ENCODE peak calls at places on chromosomes 11 and 22, in five cellular contexts. One of them, this sample, is unnamed. For H3K4me1, the result is how much of the 10 kb centered on the place peaks cover.

GRCh38 chr22:49355206-49355920 is 472.3 kb downstream of the BRD1 start:
- DNase-seq in stomach: peak
- DNase-seq in heart left ventricle: no peak
- DNase-seq in ovary: no peak
- DNase-seq in K562: no peak
- DNase-seq in this sample: no peak

GRCh38 chr11:15276616-15277015 is 161.9 kb downstream of the INSC start:
- DNase-seq in stomach: no peak
- DNase-seq in heart left ventricle: no peak
- DNase-seq in ovary: no peak
- DNase-seq in K562: no peak
- DNase-seq in this sample: no peak

GRCh38 chr22:34800265-34800664 is 265.7 kb upstream of the ISX start:
- DNase-seq in stomach: no peak
- DNase-seq in heart left ventricle: peak
- DNase-seq in ovary: peak
- DNase-seq in K562: no peak
- DNase-seq in this sample: no peak

GRCh38 chr11:91158901-91159537 is 936.2 kb upstream of the CHORDC1 start:
- DNase-seq in stomach: no peak
- DNase-seq in heart left ventricle: no peak
- DNase-seq in ovary: no peak
- DNase-seq in K562: no peak
- DNase-seq in this sample: no peak

GRCh38 chr22:40436460-40437431 is 66.4 kb downstream of the SGSM3 start:
- DNase-seq in stomach: no peak
- DNase-seq in heart left ventricle: no peak
- DNase-seq in ovary: peak
- DNase-seq in K562: peak
- DNase-seq in this sample: peak

GRCh38 chr11:76629853-76630599 is 40.5 kb downstream of the LRRC32 start:
- DNase-seq in stomach: peak
- DNase-seq in heart left ventricle: peak
- DNase-seq in ovary: peak
- DNase-seq in K562: peak
- DNase-seq in this sample: no peak

GRCh38 chr22:24513706-24514240 is 18.6 kb downstream of the UPB1 start:
- DNase-seq in stomach: no peak
- DNase-seq in heart left ventricle: no peak
- DNase-seq in ovary: no peak
- DNase-seq in K562: no peak
- DNase-seq in this sample: no peak

GRCh38 chr22:31501738-31502137 is 5.4 kb downstream of the SFI1 start:
- DNase-seq in stomach: no peak
- DNase-seq in heart left ventricle: no peak
- DNase-seq in ovary: no peak
- DNase-seq in K562: no peak
- DNase-seq in this sample: no peak

GRCh38 chr11:107669156-107669740 is 42.6 kb downstream of the SLN start:
- DNase-seq in stomach: no peak
- DNase-seq in heart left ventricle: no peak
- DNase-seq in ovary: no peak
- DNase-seq in K562: no peak
- DNase-seq in this sample: no peak

GRCh38 chr11:6022954-6023353 is 7.6 kb downstream of the OR56A1 start:
- DNase-seq in stomach: no peak
- DNase-seq in heart left ventricle: peak
- DNase-seq in ovary: no peak
- DNase-seq in K562: peak
- DNase-seq in this sample: peak

GRCh38 chr11:128824199-128825049 is 42.7 kb downstream of the KCNJ1 start:
- DNase-seq in stomach: no peak
- DNase-seq in heart left ventricle: peak
- DNase-seq in ovary: peak
- DNase-seq in K562: no peak
- DNase-seq in this sample: no peak

GRCh38 chr11:1771273-1771672 is 7.5 kb upstream of the CTSD start:
- DNase-seq in stomach: peak
- DNase-seq in heart left ventricle: no peak
- DNase-seq in ovary: no peak
- DNase-seq in K562: no peak
- DNase-seq in this sample: no peak

GRCh38 chr11:80285076-80285790 is 844.4 kb upstream of the TENM4 start:
- DNase-seq in stomach: no peak
- DNase-seq in heart left ventricle: no peak
- DNase-seq in ovary: no peak
- DNase-seq in K562: no peak
- DNase-seq in this sample: no peak

GRCh38 chr22:50271519-50271970 is 1.4 kb upstream of the MAPK11 start:
- DNase-seq in stomach: peak
- DNase-seq in heart left ventricle: peak
- DNase-seq in ovary: peak
- DNase-seq in K562: peak
- DNase-seq in this sample: peak

GRCh38 chr11:108241370-108242037 is 18.6 kb downstream of the ATM start:
- DNase-seq in stomach: no peak
- DNase-seq in heart left ventricle: no peak
- DNase-seq in ovary: no peak
- DNase-seq in K562: no peak
- DNase-seq in this sample: no peak

GRCh38 chr11:45212566-45213315 is 66.3 kb downstream of the PRDM11 start:
- DNase-seq in stomach: no peak
- DNase-seq in heart left ventricle: no peak
- DNase-seq in ovary: no peak
- DNase-seq in K562: peak
- DNase-seq in this sample: no peak
- H3K4me1 ChIP-seq in stomach: under half
- H3K4me1 ChIP-seq in heart left ventricle: under half
- H3K4me1 ChIP-seq in ovary: under half
- H3K4me1 ChIP-seq in K562: under half
- H3K4me1 ChIP-seq in this sample: under half

DNA sequence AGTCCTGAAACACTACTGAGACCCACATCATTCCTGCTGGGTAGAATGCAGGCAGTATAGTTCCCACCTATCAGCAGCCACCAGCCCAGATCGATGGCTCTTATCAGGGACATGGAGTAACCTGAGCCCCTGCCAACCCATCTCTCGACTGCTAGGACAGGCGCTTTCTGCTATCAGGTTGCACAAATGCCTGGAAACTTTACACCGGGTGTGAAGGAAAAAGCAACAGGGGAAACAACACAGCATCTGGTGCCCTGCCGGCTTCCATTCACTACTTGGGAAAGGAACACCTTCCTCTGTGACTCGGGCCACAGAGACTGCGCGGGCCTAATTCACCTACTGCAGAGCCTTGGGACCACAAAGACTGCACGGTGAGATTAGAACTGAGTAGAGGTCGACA is 18.5 kb downstream of the RBFOX2 start:
- DNase-seq in stomach: no peak
- DNase-seq in heart left ventricle: no peak
- DNase-seq in ovary: no peak
- DNase-seq in K562: peak
- DNase-seq in this sample: no peak
- H3K27ac ChIP-seq in stomach: peak
- H3K27ac ChIP-seq in heart left ventricle: no peak
- H3K27ac ChIP-seq in ovary: no peak
- H3K27ac ChIP-seq in K562: no peak
- H3K27ac ChIP-seq in this sample: peak

DNA sequence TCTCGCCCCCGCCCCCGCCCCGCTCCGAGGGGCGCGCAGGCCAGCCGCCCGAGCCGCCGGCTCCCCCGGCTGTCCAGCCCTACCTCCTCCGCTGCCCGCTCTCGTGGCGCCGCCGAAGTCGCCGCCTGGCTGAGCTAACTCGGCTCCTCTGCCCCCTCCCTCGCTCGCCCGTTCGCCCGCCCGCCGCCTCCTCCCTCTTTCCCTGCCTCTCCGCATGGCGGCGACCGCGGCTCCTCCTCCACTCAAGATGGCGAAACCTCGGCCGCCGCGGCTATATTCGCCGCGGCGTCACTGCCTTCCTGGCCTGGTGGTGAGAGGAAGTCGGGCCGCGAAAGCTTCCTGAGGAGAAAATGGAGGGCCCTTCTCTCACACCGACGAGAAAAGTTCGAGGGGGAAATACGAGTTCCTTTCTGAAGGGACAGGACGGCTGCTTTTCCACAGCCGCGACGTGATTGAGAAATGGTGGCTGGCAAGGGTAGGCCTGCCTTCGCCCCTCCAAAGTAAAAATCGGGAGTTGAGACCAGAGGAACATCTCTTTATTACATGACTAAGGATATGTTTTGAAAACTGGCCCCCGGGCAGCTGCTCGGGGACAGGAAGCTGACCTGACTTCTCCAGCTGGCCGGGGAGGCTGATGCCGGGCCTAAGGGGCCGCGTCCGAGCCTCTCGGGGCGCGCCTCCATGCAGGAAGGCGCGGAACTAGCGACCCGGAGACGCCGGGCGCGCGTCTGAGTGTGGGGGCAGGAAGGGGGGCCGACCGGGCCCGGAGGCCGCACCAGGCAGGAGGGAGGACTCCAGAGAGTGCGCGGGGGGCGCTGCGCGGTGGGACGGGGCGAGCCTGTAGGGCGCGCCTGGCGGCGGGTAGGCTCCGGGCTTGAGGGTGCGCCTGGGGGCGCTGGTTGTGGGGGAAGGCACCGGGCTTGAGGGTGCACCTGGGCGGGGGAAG is at the start of gene DDX6:
- DNase-seq in stomach: peak
- DNase-seq in heart left ventricle: peak
- DNase-seq in ovary: peak
- DNase-seq in K562: peak
- DNase-seq in this sample: peak
- TF ChIP-seq CTCF in stomach: no peak
- TF ChIP-seq CTCF in heart left ventricle: no peak
- TF ChIP-seq CTCF in ovary: peak
- TF ChIP-seq CTCF in K562: peak
- TF ChIP-seq CTCF in this sample: peak

GRCh38 chr11:44960200-44960845 is 9.6 kb upstream of the TP53I11 start:
- DNase-seq in stomach: no peak
- DNase-seq in heart left ventricle: no peak
- DNase-seq in ovary: no peak
- DNase-seq in K562: no peak
- DNase-seq in this sample: no peak

GRCh38 chr11:44957051-44957515 is 6.4 kb upstream of the TP53I11 start:
- DNase-seq in stomach: no peak
- DNase-seq in heart left ventricle: no peak
- DNase-seq in ovary: peak
- DNase-seq in K562: no peak
- DNase-seq in this sample: no peak

GRCh38 chr11:44959064-44959463 is 8.4 kb upstream of the TP53I11 start:
- DNase-seq in stomach: no peak
- DNase-seq in heart left ventricle: no peak
- DNase-seq in ovary: no peak
- DNase-seq in K562: no peak
- DNase-seq in this sample: no peak

GRCh38 chr11:44955019-44955738 is 4.5 kb upstream of the TP53I11 start:
- DNase-seq in stomach: peak
- DNase-seq in heart left ventricle: peak
- DNase-seq in ovary: peak
- DNase-seq in K562: peak
- DNase-seq in this sample: no peak

DNA sequence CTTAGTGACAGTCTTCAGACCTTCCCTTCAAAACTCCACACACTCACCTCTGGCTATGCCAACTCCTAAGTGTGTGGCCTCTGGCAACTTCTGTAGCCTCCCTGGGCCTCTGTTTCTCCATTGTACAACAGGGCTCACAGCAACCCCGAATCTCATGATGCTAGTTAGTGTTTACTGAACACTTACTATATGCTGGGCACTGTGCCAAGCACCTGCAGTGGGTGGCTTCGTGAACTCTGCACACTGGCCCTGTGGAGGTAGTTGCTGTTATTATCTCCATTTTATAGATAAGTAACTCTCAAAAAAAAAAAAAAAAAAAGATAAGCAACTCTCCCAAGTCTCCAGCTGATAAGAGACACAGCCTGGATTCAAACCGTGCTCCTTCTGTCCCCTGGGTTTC is 7.5 kb upstream of the TP53I11 start:
- DNase-seq in stomach: peak
- DNase-seq in heart left ventricle: no peak
- DNase-seq in ovary: no peak
- DNase-seq in K562: no peak
- DNase-seq in this sample: no peak
- H3K4me1 ChIP-seq in stomach: half or more
- H3K4me1 ChIP-seq in heart left ventricle: under half
- H3K4me1 ChIP-seq in ovary: under half
- H3K4me1 ChIP-seq in K562: under half
- H3K4me1 ChIP-seq in this sample: under half

GRCh38 chr22:46031561-46031960 is 54.6 kb upstream of the WNT7B start:
- DNase-seq in stomach: no peak
- DNase-seq in heart left ventricle: no peak
- DNase-seq in ovary: no peak
- DNase-seq in K562: no peak
- DNase-seq in this sample: no peak
- H3K27ac ChIP-seq in stomach: no peak
- H3K27ac ChIP-seq in heart left ventricle: no peak
- H3K27ac ChIP-seq in ovary: no peak
- H3K27ac ChIP-seq in K562: no peak
- H3K27ac ChIP-seq in this sample: no peak

GRCh38 chr11:86068138-86068861 is 584 bp downstream of the PICALM start:
- DNase-seq in stomach: peak
- DNase-seq in heart left ventricle: peak
- DNase-seq in ovary: no peak
- DNase-seq in K562: peak
- DNase-seq in this sample: peak
- TF ChIP-seq CTCF in stomach: no peak
- TF ChIP-seq CTCF in heart left ventricle: no peak
- TF ChIP-seq CTCF in ovary: no peak
- TF ChIP-seq CTCF in K562: no peak
- TF ChIP-seq CTCF in this sample: no peak

GRCh38 chr11:133712235-133712634 is 133.1 kb downstream of the SPATA19 start:
- DNase-seq in stomach: no peak
- DNase-seq in heart left ventricle: no peak
- DNase-seq in ovary: no peak
- DNase-seq in K562: no peak
- DNase-seq in this sample: no peak
- H3K4me1 ChIP-seq in stomach: under half
- H3K4me1 ChIP-seq in heart left ventricle: under half
- H3K4me1 ChIP-seq in ovary: under half
- H3K4me1 ChIP-seq in K562: under half
- H3K4me1 ChIP-seq in this sample: under half

GRCh38 chr11:61828379-61828628 is 204 bp downstream of the FADS2 start:
- DNase-seq in stomach: no peak
- DNase-seq in heart left ventricle: no peak
- DNase-seq in ovary: no peak
- DNase-seq in K562: no peak
- DNase-seq in this sample: no peak
- H3K27ac ChIP-seq in stomach: peak
- H3K27ac ChIP-seq in heart left ventricle: peak
- H3K27ac ChIP-seq in ovary: peak
- H3K27ac ChIP-seq in K562: no peak
- H3K27ac ChIP-seq in this sample: no peak